ENCODE peak calls at places on chromosomes 1 and 21, in four cellular contexts. J, M, N and H are unnamed samples.

GRCh38 chr1:233707153-233707905 is 93.4 kb downstream of the KCNK1 start:
- DNase-seq in J (no peak), M (no peak), N (no peak), H (no peak)

GRCh38 chr21:39911286-39911685 is 44.0 kb downstream of the PCP4 start:
- DNase-seq in J (no peak), M (no peak), N (no peak), H (no peak)

GRCh38 chr1:41662656-41663437 is 178.4 kb upstream of the EDN2 start:
- DNase-seq in J (peak), M (peak), N (peak), H (peak)

GRCh38 chr1:190949932-190950331 is 472.3 kb upstream of the BRINP3 start:
- DNase-seq in J (no peak), M (no peak), N (no peak), H (no peak)

GRCh38 chr1:99648107-99648506 is 2.2 kb downstream of the PALMD start:
- DNase-seq in J (peak), M (peak), N (peak), H (no peak)

GRCh38 chr21:45200596-45201296 is 86.9 kb downstream of the POFUT2 start:
- DNase-seq in J (no peak), M (no peak), N (no peak), H (no peak)

GRCh38 chr1:185973645-185974044 is 239.5 kb downstream of the HMCN1 start:
- DNase-seq in J (no peak), M (no peak), N (no peak), H (no peak)

GRCh38 chr1:232613752-232614381 is 16.1 kb downstream of the SIPA1L2 start:
- DNase-seq in J (no peak), M (no peak), N (no peak), H (no peak)

GRCh38 chr21:44487831-44488230 is 32.5 kb downstream of the LRRC3 start:
- DNase-seq in J (peak), M (no peak), N (no peak), H (peak)

GRCh38 chr1:236421022-236421421 is 26.9 kb downstream of the EDARADD start:
- DNase-seq in J (no peak), M (no peak), N (no peak), H (no peak)

GRCh38 chr21:26425576-26425975 is 147.5 kb downstream of the CYYR1 start:
- DNase-seq in J (no peak), M (no peak), N (no peak), H (no peak)

DNA sequence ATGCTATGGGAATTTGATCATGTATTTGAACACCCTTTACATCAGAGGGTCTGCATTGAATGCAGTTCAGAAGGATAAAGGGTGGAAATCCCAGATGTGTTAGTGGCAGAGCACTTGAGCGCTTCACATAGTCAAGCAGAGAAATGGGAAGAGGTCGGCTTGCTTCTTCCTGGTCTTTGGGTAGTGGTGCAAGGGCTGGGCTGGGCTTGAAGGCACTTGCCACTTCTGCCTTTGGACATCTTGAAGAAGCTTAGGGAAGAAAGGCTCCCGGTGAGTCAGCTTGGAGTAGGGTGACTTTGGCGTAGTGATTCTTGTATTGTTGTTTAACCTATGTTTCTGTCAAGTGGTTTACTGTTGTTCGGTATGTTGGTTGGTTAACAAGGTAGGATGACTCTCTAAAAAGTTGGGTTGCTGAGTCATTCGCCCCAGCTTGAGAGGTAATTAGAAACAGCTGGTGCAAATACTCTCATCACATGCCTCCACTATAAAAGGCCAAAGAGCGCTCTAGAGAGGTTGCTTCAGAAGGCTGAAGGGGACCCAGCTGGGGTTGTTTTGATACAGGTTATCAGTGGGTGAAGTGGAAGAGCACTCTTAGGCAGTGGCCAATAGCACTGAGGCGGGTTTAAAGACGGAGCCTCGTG is 1.3 kb downstream of the BACH1 start:
- DNase-seq in J (peak), M (no peak), N (peak), H (peak)
- TF ChIP-seq POLR2A in J (no peak), M (no peak), N (no peak), H (no peak)

DNA sequence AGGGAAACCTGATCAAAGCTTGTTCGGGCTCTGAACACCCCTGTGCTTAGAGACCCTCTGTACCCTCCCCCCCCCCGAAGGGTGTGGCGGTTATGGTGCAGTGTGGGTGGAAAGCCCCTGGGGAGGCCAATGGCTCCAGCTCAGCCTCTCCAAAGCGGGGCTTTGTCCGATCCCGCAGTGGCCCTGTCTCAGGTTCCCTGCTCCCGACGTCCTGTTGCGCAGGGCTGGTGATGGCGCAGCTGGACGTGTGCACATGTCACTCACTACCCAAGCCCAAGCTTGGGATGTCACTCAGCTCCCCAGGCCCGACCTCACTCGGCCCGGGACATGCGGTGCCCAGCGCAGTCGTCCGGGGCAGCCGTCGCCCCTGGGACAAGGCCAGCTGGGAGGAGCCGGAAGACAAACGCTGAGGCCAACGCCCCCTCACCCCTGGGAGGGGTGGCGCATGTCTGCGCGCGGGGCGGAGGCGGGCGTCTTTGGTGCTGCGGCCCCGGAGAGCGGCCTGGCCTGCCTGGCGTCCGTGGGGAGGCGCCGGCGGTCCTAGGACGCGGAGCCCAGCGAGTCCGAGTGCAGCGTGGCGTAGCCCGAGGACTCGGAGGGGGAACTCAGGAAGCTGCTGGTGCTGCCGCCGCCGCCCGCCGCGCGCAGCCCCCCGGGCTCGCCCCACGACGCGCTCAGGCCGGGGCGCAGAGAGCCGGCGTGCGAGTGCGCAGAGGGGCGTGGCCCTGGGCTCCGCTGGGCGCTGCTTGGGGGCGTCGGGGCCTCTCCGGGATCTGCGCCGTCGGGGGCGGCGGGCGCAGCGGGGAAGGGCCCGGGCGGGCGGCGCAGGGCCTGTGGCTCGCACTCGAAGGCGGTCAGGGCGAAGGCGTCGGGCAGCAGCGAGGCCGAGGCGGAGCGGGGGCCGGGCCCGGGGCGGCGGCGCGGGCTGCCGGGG is 5.1 kb downstream of the HES3 start:
- DNase-seq in J (peak), M (no peak), N (no peak), H (no peak)
- TF ChIP-seq POLR2A in J (no peak), M (no peak), N (no peak), H (no peak)

GRCh38 chr1:183470961-183471747 is 1.1 kb upstream of the SMG7 start:
- DNase-seq in J (peak), M (peak), N (peak), H (peak)
- TF ChIP-seq POLR2A in J (no peak), M (no peak), N (no peak), H (peak)

DNA sequence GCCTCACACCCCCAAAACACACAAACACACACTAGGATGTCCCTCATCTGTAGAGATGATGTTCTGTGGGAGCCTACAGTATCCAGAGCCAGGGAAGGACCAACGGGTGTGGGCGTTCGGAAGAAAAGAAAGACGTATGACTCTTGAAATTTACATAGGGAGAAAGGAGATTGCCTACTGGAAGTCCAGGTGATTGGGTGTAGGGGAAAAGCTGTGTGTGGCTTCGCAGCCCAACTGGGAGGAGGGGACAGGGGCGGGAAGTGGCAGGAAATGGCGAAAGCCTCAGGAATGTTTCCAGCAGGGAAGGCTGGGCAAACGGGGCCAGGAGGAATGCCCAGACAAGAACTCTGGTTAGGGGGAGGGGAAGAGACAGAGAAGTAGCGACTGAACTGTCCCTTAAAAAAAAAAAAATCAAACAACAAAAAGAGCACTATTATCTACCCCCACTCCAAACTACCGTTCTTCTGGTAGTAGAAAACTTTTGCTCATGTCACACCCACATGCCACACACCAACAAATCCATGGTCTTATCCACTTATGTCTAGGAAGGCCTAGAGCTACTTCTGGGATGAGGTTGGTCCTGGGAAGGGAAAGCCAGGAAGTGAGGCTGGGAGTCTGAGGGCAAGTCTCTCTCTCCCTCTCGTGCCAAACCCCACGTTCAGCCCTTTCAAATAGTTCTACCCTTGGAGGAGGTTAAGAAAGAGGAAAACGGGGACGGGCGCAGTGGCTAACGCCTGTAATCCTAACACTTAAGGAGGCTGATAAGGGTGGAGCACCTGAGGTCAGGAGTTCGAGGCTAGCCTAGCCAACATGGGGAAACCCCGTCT is 1.8 kb upstream of the CKS1B start:
- DNase-seq in J (peak), M (peak), N (peak), H (no peak)
- TF ChIP-seq POLR2A in J (no peak), M (peak), N (peak), H (no peak)